ENCODE peak calls at places on chromosomes 6 and 20, in eight cellular contexts. H is activated CD4-positive, CD25-positive, alpha-beta regulatory T cell treated with anti-CD3 and anti-CD28 coated beads, Interleukin-2, amount 50 U/mL, for 16 hours; T is AG09319; R is activated T-helper 1 cell treated with Interleukin-2 at 50 U/mL for 16 hours; A is upper lobe of left lung; P is AG20443; U is NCI-H1417; N is tibial nerve. Z is an unnamed sample.

GRCh38 chr20:57600324-57601210 is 19.7 kb downstream of the ZBP1 start:
- DNase-seq in A (no peak), U (no peak), T (no peak), N (no peak), H (no peak), R (no peak), P (peak; percentile 44), Z (no peak)

GRCh38 chr20:63124092-63124781 is 91.7 kb downstream of the YTHDF1 start:
- DNase-seq in H (no peak), R (no peak), T (no peak), N (no peak), P (no peak), A (peak; percentile 54), U (no peak), Z (no peak)

GRCh38 chr6:75850026-75850385 is 101.0 kb downstream of the MYO6 start:
- DNase-seq in R (no peak), P (no peak), A (no peak), U (no peak), H (no peak), T (no peak), N (no peak), Z (no peak)

GRCh38 chr6:148423601-148424270 is 81.1 kb downstream of the SASH1 start:
- DNase-seq in A (no peak), H (no peak), P (no peak), T (no peak), U (no peak), R (no peak), N (no peak), Z (no peak)

GRCh38 chr20:4217349-4217761 is 202.0 kb upstream of the RNF24 start:
- DNase-seq in U (no peak), H (no peak), N (peak; percentile 33), P (peak; percentile 61), A (no peak), R (no peak), T (no peak), Z (no peak)

GRCh38 chr20:18263723-18264122 is 24.6 kb upstream of the ZNF133 start:
- DNase-seq in P (no peak), R (no peak), A (no peak), N (no peak), U (no peak), T (no peak), H (no peak), Z (no peak)

GRCh38 chr6:41449399-41450245 is 96.6 kb upstream of the FOXP4 start:
- DNase-seq in P (peak; percentile 41), N (peak; percentile 48), U (peak; percentile 63), A (no peak), T (peak; percentile 73), R (no peak), H (no peak), Z (no peak)

GRCh38 chr6:166351715-166352285 is 9.5 kb upstream of the SFT2D1 start:
- DNase-seq in H (no peak), R (no peak), N (no peak), U (peak; percentile 84), P (no peak), T (no peak), A (no peak), Z (no peak)

GRCh38 chr6:121998631-121999030 is 400.8 kb upstream of the HSF2 start:
- DNase-seq in A (no peak), P (peak; percentile 11), N (no peak), T (no peak), H (no peak), U (no peak), R (no peak), Z (no peak)

GRCh38 chr20:13173201-13173600 is 47.9 kb upstream of the ISM1 start:
- DNase-seq in R (no peak), H (no peak), P (no peak), T (no peak), N (no peak), A (no peak), U (no peak), Z (no peak)

GRCh38 chr20:61037498-61037897 is 214.6 kb upstream of the CDH4 start:
- DNase-seq in P (no peak), A (no peak), T (no peak), N (no peak), H (no peak), R (no peak), U (no peak), Z (no peak)

GRCh38 chr6:8215631-8216030 is 113.3 kb upstream of the EEF1E1 start:
- DNase-seq in R (no peak), U (no peak), P (peak; percentile 60), N (no peak), A (no peak), T (no peak), H (no peak), Z (no peak)

GRCh38 chr6:13484827-13485226 is 2.6 kb downstream of the GFOD1 start:
- DNase-seq in P (no peak), R (no peak), N (no peak), H (no peak), U (no peak), T (no peak), A (no peak), Z (no peak)

GRCh38 chr6:103183831-103184411 is 1675.8 kb downstream of the HACE1 start:
- DNase-seq in P (no peak), N (no peak), H (no peak), T (no peak), U (no peak), R (no peak), A (no peak), Z (no peak)

GRCh38 chr6:112232845-112233256 is 21.5 kb downstream of the LAMA4 start:
- DNase-seq in R (no peak), T (peak; percentile 71), U (no peak), A (no peak), H (no peak), P (peak; percentile 33), N (no peak), Z (peak; percentile 82)

GRCh38 chr6:28756555-28756918 is 167.2 kb downstream of the TRIM27 start:
- DNase-seq in T (no peak), H (no peak), A (no peak), U (no peak), N (no peak), P (no peak), R (no peak), Z (no peak)

GRCh38 chr6:6912841-6913240 is 194.9 kb upstream of the RREB1 start:
- DNase-seq in N (no peak), P (no peak), R (no peak), H (no peak), T (no peak), U (no peak), A (no peak), Z (no peak)

GRCh38 chr6:17115251-17116089 is 13.6 kb downstream of the STMND1 start:
- DNase-seq in U (no peak), T (peak; percentile 70), P (peak; percentile 82), A (no peak), R (no peak), H (no peak), N (no peak), Z (peak; percentile 76)

GRCh38 chr20:36210561-36210960 is 25.7 kb upstream of the AAR2 start:
- DNase-seq in P (no peak), U (no peak), N (no peak), A (no peak), H (no peak), R (no peak), T (no peak), Z (no peak)

GRCh38 chr6:85677243-85677956 is 34.7 kb upstream of the SYNCRIP start:
- DNase-seq in R (no peak), A (no peak), U (no peak), N (no peak), P (no peak), T (no peak), H (no peak), Z (no peak)

GRCh38 chr20:34296468-34296867 is 6.7 kb downstream of the AHCY start:
- DNase-seq in T (no peak), R (no peak), A (no peak), U (no peak), H (no peak), P (no peak), N (no peak), Z (no peak)

GRCh38 chr6:37052027-37052628 is 46.7 kb downstream of the FGD2 start:
- DNase-seq in H (no peak), R (no peak), T (no peak), N (no peak), U (no peak), A (no peak), P (no peak), Z (no peak)

GRCh38 chr6:33710296-33711121 is 991 bp downstream of the UQCC2 start:
- DNase-seq in R (no peak), T (no peak), P (no peak), N (no peak), H (no peak), U (no peak), A (no peak), Z (no peak)

GRCh38 chr6:36604090-36605060 is 10.2 kb downstream of the SRSF3 start:
- DNase-seq in N (no peak), T (no peak), A (no peak), P (no peak), H (no peak), U (no peak), R (no peak), Z (no peak)

GRCh38 chr6:150254671-150255228 is 111.9 kb downstream of the PPP1R14C start:
- DNase-seq in N (no peak), T (no peak), A (no peak), R (no peak), P (peak; percentile 40), H (no peak), U (no peak), Z (no peak)

GRCh38 chr6:15570171-15570570 is 92.7 kb downstream of the DTNBP1 start:
- DNase-seq in P (no peak), H (no peak), R (no peak), N (no peak), U (no peak), A (no peak), T (no peak), Z (no peak)

GRCh38 chr6:42471116-42471515 is 19.4 kb upstream of the TRERF1 start:
- DNase-seq in P (no peak), H (no peak), N (no peak), T (no peak), A (no peak), U (no peak), R (no peak), Z (no peak)

Z was measured in HFF-Myc.